ENCODE peak calls at places on chromosome 11, in five cellular contexts. L, C, U, M and O are unnamed samples.

GRCh38 chr11:132941024-132941646 is 591.2 kb downstream of the OPCML start:
- DNase-seq in L (peak), C (no peak), U (no peak), M (no peak), O (no peak)

GRCh38 chr11:79980916-79981315 is 540.1 kb upstream of the TENM4 start:
- DNase-seq in L (no peak), C (no peak), U (no peak), M (no peak), O (no peak)

GRCh38 chr11:62004473-62004872 is 37.0 kb upstream of the FTH1 start:
- DNase-seq in L (no peak), C (peak), U (peak), M (no peak), O (no peak)

GRCh38 chr11:83671295-83671694 is 385.1 kb upstream of the CCDC90B start:
- DNase-seq in L (no peak), C (no peak), U (no peak), M (no peak), O (no peak)

GRCh38 chr11:37812281-37812880 is 1214.3 kb upstream of the RAG2 start:
- DNase-seq in L (no peak), C (peak), U (peak), M (peak), O (no peak)

GRCh38 chr11:6602096-6602940 is 1.1 kb downstream of the RRP8 start:
- DNase-seq in L (no peak), C (no peak), U (no peak), M (no peak), O (no peak)

GRCh38 chr11:34970480-34970879 is 54.1 kb downstream of the PDHX start:
- DNase-seq in L (no peak), C (no peak), U (no peak), M (no peak), O (no peak)

GRCh38 chr11:106471273-106471672 is 393.8 kb downstream of the AASDHPPT start:
- DNase-seq in L (no peak), C (no peak), U (no peak), M (no peak), O (no peak)

GRCh38 chr11:95674669-95675358 is 114.8 kb downstream of the FAM76B start:
- DNase-seq in L (no peak), C (no peak), U (no peak), M (no peak), O (no peak)

GRCh38 chr11:37527545-37527944 is 929.5 kb upstream of the RAG2 start:
- DNase-seq in L (no peak), C (no peak), U (no peak), M (no peak), O (no peak)

GRCh38 chr11:19605500-19606371 is 106.9 kb upstream of the NAV2 start:
- DNase-seq in L (no peak), C (no peak), U (no peak), M (no peak), O (no peak)

GRCh38 chr11:133787379-133788103 is 57.8 kb downstream of the SPATA19 start:
- DNase-seq in L (peak), C (no peak), U (no peak), M (peak), O (no peak)

GRCh38 chr11:69133251-69133650 is 22.5 kb upstream of the SMIM38 start:
- DNase-seq in L (no peak), C (no peak), U (no peak), M (no peak), O (no peak)

GRCh38 chr11:74487875-74488274 is 5.6 kb downstream of the LIPT2 start:
- DNase-seq in L (no peak), C (peak), U (no peak), M (no peak), O (no peak)

GRCh38 chr11:78690588-78690987 is 115.9 kb upstream of the NARS2 start:
- DNase-seq in L (no peak), C (no peak), U (no peak), M (no peak), O (no peak)

GRCh38 chr11:74925281-74925680 is 23.6 kb downstream of the XRRA1 start:
- DNase-seq in L (no peak), C (no peak), U (no peak), M (no peak), O (no peak)

GRCh38 chr11:4459470-4459869 is 10.4 kb downstream of the OR52K2 start:
- DNase-seq in L (no peak), C (no peak), U (peak), M (no peak), O (no peak)

GRCh38 chr11:77506857-77507256 is 33.0 kb upstream of the PAK1 start:
- DNase-seq in L (no peak), C (no peak), U (no peak), M (no peak), O (peak)

GRCh38 chr11:134313379-134313778 is 18.4 kb upstream of the GLB1L2 start:
- DNase-seq in L (no peak), C (no peak), U (peak), M (no peak), O (no peak)

GRCh38 chr11:63804259-63804658 is 9.0 kb upstream of the SPINDOC start:
- DNase-seq in L (no peak), C (no peak), U (no peak), M (no peak), O (no peak)

GRCh38 chr11:63800921-63801320 is 12.3 kb upstream of the SPINDOC start:
- DNase-seq in L (no peak), C (no peak), U (no peak), M (no peak), O (no peak)

GRCh38 chr11:63805844-63806415 is 7.3 kb upstream of the SPINDOC start:
- DNase-seq in L (no peak), C (no peak), U (no peak), M (no peak), O (no peak)

GRCh38 chr11:63802637-63803414 is 10.4 kb upstream of the SPINDOC start:
- DNase-seq in L (no peak), C (no peak), U (no peak), M (no peak), O (peak)
- H3K27ac ChIP-seq in L (no peak), C (no peak), U (no peak), M (no peak), O (peak)

GRCh38 chr11:44572884-44573283 is 7.4 kb downstream of the CD82 start:
- DNase-seq in L (no peak), C (no peak), U (no peak), M (no peak), O (peak)

GRCh38 chr11:44575962-44576361 is 10.5 kb downstream of the CD82 start:
- DNase-seq in L (no peak), C (no peak), U (no peak), M (no peak), O (no peak)

GRCh38 chr11:44575288-44575672 is 9.8 kb downstream of the CD82 start:
- DNase-seq in L (no peak), C (no peak), U (no peak), M (no peak), O (peak)

GRCh38 chr11:44573333-44573732 is 7.9 kb downstream of the CD82 start:
- DNase-seq in L (no peak), C (no peak), U (no peak), M (no peak), O (no peak)

DNA sequence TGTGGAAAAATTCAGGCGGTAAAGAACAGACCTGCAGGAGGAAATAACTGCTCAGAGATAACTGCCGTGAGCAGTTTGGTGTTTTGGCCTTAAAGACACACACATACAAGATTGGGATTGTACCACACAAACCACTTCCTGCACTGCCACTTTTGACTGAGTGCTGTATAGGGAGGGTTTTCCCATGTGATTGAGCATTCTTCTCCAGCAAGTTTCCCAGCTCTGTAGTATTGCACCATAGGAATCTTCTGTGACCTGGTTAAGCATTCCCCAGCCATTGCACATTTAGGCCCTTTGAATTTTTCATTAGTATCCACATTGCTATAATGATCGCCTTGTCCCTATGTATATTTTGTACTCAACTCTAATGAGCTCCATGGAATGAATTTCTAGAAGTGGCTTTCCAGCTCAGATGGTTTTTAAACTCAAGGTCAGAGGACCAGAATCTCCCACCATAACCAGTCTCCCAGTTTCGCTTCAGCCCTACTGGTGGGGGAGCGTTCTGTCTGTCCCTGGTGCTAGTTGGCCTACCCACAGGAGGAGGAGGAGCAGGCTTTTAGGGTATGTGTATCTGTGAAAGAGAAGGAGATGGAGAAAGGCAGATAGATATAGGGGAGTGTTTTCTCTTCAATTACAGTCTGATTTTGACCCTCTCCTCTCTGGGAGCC is 9.3 kb downstream of the CD82 start:
- DNase-seq in L (no peak), C (no peak), U (no peak), M (no peak), O (peak)
- H3K4me3 ChIP-seq in L (no peak), C (no peak), U (no peak), M (no peak), O (no peak)

DNA sequence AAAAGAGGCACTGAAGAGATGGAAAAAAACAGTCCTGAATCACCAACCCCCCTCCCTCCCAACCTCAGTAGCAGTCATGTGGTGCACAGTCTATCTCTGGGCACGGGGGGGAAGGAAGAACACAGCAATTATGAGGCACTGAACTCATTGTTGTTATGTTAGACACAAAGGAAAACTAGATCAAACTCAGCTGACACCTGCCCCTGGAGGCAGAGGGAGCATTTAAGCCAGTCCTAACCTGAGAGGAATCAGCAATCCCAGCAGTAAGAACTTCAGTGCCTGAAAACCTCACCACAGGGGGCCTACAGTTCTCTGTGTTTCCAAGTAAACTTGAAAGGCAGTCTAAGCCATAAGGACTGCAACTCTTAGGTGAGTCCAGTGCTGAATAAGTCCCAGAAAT is 72.4 kb downstream of the GLYATL1 start:
- DNase-seq in L (peak), C (no peak), U (no peak), M (no peak), O (no peak)
- H3K27ac ChIP-seq in L (no peak), C (no peak), U (no peak), M (no peak), O (no peak)

DNA sequence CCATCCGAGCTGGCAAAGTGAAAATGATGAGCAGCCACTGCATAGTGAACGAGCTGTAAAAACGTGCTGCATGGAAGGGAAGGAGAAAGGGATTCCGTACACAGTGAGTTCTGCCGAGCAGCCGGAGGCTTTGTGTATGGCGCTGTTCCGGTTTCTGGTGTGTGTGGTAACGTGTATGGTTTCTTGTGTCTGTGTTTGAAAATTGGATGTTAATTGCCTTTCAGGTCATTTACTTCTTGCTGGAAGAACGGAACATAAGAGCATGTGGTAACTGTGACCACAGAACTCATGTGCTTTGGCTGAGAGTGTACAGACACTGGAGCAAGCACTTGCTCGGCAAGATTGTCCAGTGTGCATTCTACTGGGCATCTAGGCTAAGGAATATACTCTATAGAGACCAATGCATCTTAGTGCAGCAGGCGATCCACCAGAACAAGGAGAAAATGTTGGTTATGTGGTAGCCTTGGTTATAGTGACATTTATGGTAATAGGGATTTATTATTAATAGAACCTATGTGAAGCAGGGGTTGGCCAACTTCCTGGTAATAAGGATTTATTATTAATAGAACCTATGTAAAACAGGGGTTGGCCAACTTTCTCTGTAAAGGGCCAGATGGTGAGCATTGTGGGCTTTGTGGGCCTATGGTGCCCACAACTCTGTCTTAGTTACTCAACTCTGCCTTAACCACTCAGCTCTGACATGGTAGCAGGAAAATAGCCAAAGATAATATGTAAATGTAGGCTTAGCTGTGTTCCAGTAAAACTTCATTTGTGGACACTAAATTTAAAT is 49.2 kb downstream of the GRAMD1B start:
- DNase-seq in L (no peak), C (no peak), U (no peak), M (no peak), O (no peak)
- H3K4me3 ChIP-seq in L (no peak), C (no peak), U (no peak), M (no peak), O (no peak)

DNA sequence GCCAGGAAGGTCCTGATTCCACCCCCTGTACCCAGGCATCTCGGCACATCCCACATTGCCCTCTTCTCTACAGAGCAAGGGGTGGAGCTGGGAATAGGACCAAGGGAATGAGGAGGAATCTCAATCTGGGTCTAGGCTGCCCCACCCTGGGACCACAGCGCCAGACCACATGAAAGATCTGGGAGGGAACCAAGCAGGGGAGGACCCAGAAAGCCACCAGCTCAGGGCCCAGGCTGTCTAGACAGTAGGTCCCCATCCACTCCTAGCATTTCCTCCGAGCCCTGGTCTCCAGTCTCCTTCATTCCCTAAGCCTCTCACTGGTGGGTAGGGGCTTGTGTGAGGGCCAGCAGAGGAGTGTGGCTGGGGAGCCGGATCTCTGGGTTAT is 11.6 kb downstream of the PHLDB1 start:
- DNase-seq in L (no peak), C (peak), U (no peak), M (peak), O (no peak)
- H3K27ac ChIP-seq in L (no peak), C (peak), U (peak), M (peak), O (peak)

GRCh38 chr11:47688986-47689385 is 26.2 kb downstream of the AGBL2 start:
- DNase-seq in L (no peak), C (no peak), U (no peak), M (no peak), O (no peak)

GRCh38 chr11:47688101-47688500 is 27.1 kb downstream of the AGBL2 start:
- DNase-seq in L (no peak), C (no peak), U (no peak), M (peak), O (no peak)

GRCh38 chr11:47689480-47689879 is 25.7 kb downstream of the AGBL2 start:
- DNase-seq in L (no peak), C (no peak), U (no peak), M (no peak), O (no peak)

GRCh38 chr11:47691979-47692378 is 23.2 kb downstream of the AGBL2 start:
- DNase-seq in L (no peak), C (no peak), U (no peak), M (no peak), O (no peak)
- H3K4me3 ChIP-seq in L (no peak), C (no peak), U (no peak), M (no peak), O (no peak)

GRCh38 chr11:1744879-1745700 is 5.3 kb downstream of the IFITM10 start:
- DNase-seq in L (no peak), C (peak), U (peak), M (peak), O (peak)

GRCh38 chr11:1743587-1744136 is 6.7 kb downstream of the IFITM10 start:
- DNase-seq in L (no peak), C (peak), U (no peak), M (no peak), O (no peak)

GRCh38 chr11:1745701-1746320 is 4.6 kb downstream of the IFITM10 start:
- DNase-seq in L (no peak), C (peak), U (no peak), M (no peak), O (peak)

GRCh38 chr11:1742869-1743586 is 7.4 kb downstream of the IFITM10 start:
- DNase-seq in L (no peak), C (no peak), U (no peak), M (no peak), O (no peak)

GRCh38 chr11:1744137-1744878 is 6.1 kb downstream of the IFITM10 start:
- DNase-seq in L (no peak), C (peak), U (no peak), M (peak), O (no peak)
- H3K27ac ChIP-seq in L (no peak), C (no peak), U (no peak), M (no peak), O (no peak)

GRCh38 chr11:29319231-29319630 is 697.6 kb downstream of the KCNA4 start:
- DNase-seq in L (no peak), C (no peak), U (no peak), M (no peak), O (no peak)
- H3K4me3 ChIP-seq in L (no peak), C (no peak), U (no peak), M (no peak), O (no peak)

GRCh38 chr11:36251716-36252307 is 37.4 kb downstream of the COMMD9 start:
- DNase-seq in L (no peak), C (no peak), U (no peak), M (no peak), O (no peak)
- H3K27ac ChIP-seq in L (no peak), C (no peak), U (no peak), M (no peak), O (no peak)